ENCODE peak calls at places on chromosomes 6 and 20, in nine cellular contexts. P is aorta; Y is A549; I is tibial nerve; L is CD8-positive, alpha-beta T cell; R is tibial artery; Z is CD4-positive, CD25-positive, alpha-beta regulatory T cell; W is small intestine; J is esophagus squamous epithelium. V is an unnamed sample. For H3K4me1 and H3K9me3, the result is how much of the 10 kb centered on the place peaks cover.

GRCh38 chr20:51360451-51361230 is 181.9 kb downstream of the NFATC2 start:
- DNase-seq in P (peak), Y (peak), I (no peak), L (no peak), R (no peak), Z (no peak), W (no peak), J (no peak), V (no peak)

GRCh38 chr20:42572320-42573016 is 617.2 kb downstream of the PTPRT start:
- DNase-seq in P (no peak), Y (no peak), I (no peak), L (no peak), R (no peak), Z (no peak), W (peak), J (no peak), V (no peak)

GRCh38 chr20:36861875-36862801 is 13.8 kb upstream of the TLDC2 start:
- DNase-seq in P (peak), Y (peak), I (peak), L (no peak), R (peak), Z (no peak), W (no peak), J (no peak), V (peak)

GRCh38 chr20:23570178-23570577 is 1.9 kb upstream of the CST9L start:
- DNase-seq in P (no peak), Y (no peak), I (no peak), L (no peak), R (no peak), Z (no peak), W (no peak), J (no peak), V (no peak)

GRCh38 chr6:87065117-87065516 is 29.8 kb downstream of the CGA start:
- DNase-seq in P (no peak), Y (no peak), I (no peak), L (no peak), R (no peak), Z (no peak), W (no peak), J (no peak), V (no peak)

GRCh38 chr6:131966443-131966842 is 15.3 kb upstream of the CCN2 start:
- DNase-seq in P (no peak), Y (no peak), I (no peak), L (no peak), R (no peak), Z (no peak), W (no peak), J (no peak), V (peak)

GRCh38 chr6:137933696-137934095 is 66.6 kb downstream of the TNFAIP3 start:
- DNase-seq in P (peak), Y (no peak), I (peak), L (no peak), R (peak), Z (no peak), W (no peak), J (no peak), V (no peak)

GRCh38 chr6:68087399-68088133 is 547.5 kb upstream of the ADGRB3 start:
- DNase-seq in P (no peak), Y (no peak), I (no peak), L (no peak), R (no peak), Z (peak), W (no peak), J (no peak), V (no peak)

GRCh38 chr6:136069119-136069518 is 181.0 kb downstream of the MTFR2 start:
- DNase-seq in P (no peak), Y (peak), I (no peak), L (no peak), R (no peak), Z (no peak), W (no peak), J (no peak), V (no peak)

GRCh38 chr6:142960098-142960497 is 15.1 kb upstream of the HIVEP2 start:
- DNase-seq in P (no peak), Y (no peak), I (no peak), L (no peak), R (no peak), Z (no peak), W (no peak), J (no peak), V (no peak)

GRCh38 chr6:13280253-13280652 is 48.1 kb downstream of the TBC1D7 start:
- DNase-seq in P (no peak), Y (no peak), I (no peak), L (no peak), R (no peak), Z (no peak), W (no peak), J (no peak), V (no peak)

GRCh38 chr6:112382778-112383177 is 35.6 kb downstream of the RFPL4B start:
- DNase-seq in P (no peak), Y (no peak), I (no peak), L (no peak), R (no peak), Z (no peak), W (no peak), J (no peak), V (no peak)

GRCh38 chr6:52098649-52099184 is 11.3 kb upstream of the PKHD1 start:
- DNase-seq in P (no peak), Y (no peak), I (no peak), L (no peak), R (no peak), Z (no peak), W (no peak), J (no peak), V (no peak)

GRCh38 chr6:134515976-134516375 is 198.1 kb upstream of the SGK1 start:
- DNase-seq in P (no peak), Y (no peak), I (no peak), L (no peak), R (no peak), Z (no peak), W (no peak), J (no peak), V (no peak)
- H3K4me1 ChIP-seq in P (under half), Y (half or more), I (under half), L (under half), R (under half), Z (under half), W (under half), J (under half), V (under half)

GRCh38 chr6:76166874-76167273 is 94.4 kb upstream of the IMPG1 start:
- DNase-seq in P (no peak), Y (no peak), I (no peak), L (no peak), R (no peak), Z (no peak), W (no peak), J (no peak), V (no peak)

GRCh38 chr6:76162811-76163210 is 90.3 kb upstream of the IMPG1 start:
- DNase-seq in P (no peak), Y (no peak), I (no peak), L (no peak), R (no peak), Z (no peak), W (no peak), J (no peak), V (no peak)

GRCh38 chr6:76166297-76166696 is 93.8 kb upstream of the IMPG1 start:
- DNase-seq in P (no peak), Y (no peak), I (no peak), L (no peak), R (no peak), Z (no peak), W (no peak), J (no peak), V (no peak)

GRCh38 chr6:76165471-76166221 is 93.2 kb upstream of the IMPG1 start:
- DNase-seq in P (no peak), Y (no peak), I (no peak), L (no peak), R (no peak), Z (no peak), W (no peak), J (no peak), V (no peak)
- H3K9me3 ChIP-seq in P (under half), Y (under half), I (under half), L (under half), R (under half), Z (under half), W (under half), J (under half), V (under half)

DNA sequence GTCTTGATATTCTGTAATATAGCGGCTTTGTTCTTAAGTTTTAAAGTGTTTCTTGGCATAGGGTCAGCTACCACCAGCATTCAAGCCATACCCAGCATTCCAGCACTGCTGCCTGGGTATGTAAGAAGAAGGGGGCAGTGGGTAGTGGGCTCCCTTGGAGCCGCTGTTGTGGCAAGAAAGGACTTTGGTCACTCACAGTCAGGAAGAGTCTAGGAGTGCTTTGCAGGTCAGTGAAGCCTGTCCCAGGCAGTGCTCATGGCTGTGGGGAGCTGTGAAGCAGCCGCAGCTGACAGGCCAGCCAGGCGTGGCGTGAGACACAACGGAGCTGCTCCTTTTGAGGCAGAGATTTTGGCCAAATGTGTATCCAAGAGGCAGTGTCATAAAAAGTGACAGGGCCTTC is 512.0 kb downstream of the CDKAL1 start:
- DNase-seq in P (no peak), Y (no peak), I (no peak), L (no peak), R (no peak), Z (no peak), W (no peak), J (no peak), V (peak)
- H3K27ac ChIP-seq in P (no peak), Y (peak), I (no peak), L (no peak), R (no peak), Z (no peak), W (no peak), J (no peak), V (no peak)

GRCh38 chr20:33824852-33825251 is 13.7 kb downstream of the CHMP4B start:
- DNase-seq in P (no peak), Y (no peak), I (no peak), L (no peak), R (no peak), Z (no peak), W (no peak), J (no peak), V (no peak)

GRCh38 chr20:33827109-33827508 is 16.0 kb downstream of the CHMP4B start:
- DNase-seq in P (no peak), Y (no peak), I (no peak), L (no peak), R (no peak), Z (no peak), W (no peak), J (no peak), V (no peak)

GRCh38 chr20:33826270-33826897 is 15.2 kb downstream of the CHMP4B start:
- DNase-seq in P (no peak), Y (no peak), I (no peak), L (no peak), R (no peak), Z (no peak), W (no peak), J (no peak), V (no peak)

GRCh38 chr20:33827629-33828325 is 16.6 kb downstream of the CHMP4B start:
- DNase-seq in P (no peak), Y (no peak), I (no peak), L (no peak), R (no peak), Z (no peak), W (no peak), J (no peak), V (no peak)

DNA sequence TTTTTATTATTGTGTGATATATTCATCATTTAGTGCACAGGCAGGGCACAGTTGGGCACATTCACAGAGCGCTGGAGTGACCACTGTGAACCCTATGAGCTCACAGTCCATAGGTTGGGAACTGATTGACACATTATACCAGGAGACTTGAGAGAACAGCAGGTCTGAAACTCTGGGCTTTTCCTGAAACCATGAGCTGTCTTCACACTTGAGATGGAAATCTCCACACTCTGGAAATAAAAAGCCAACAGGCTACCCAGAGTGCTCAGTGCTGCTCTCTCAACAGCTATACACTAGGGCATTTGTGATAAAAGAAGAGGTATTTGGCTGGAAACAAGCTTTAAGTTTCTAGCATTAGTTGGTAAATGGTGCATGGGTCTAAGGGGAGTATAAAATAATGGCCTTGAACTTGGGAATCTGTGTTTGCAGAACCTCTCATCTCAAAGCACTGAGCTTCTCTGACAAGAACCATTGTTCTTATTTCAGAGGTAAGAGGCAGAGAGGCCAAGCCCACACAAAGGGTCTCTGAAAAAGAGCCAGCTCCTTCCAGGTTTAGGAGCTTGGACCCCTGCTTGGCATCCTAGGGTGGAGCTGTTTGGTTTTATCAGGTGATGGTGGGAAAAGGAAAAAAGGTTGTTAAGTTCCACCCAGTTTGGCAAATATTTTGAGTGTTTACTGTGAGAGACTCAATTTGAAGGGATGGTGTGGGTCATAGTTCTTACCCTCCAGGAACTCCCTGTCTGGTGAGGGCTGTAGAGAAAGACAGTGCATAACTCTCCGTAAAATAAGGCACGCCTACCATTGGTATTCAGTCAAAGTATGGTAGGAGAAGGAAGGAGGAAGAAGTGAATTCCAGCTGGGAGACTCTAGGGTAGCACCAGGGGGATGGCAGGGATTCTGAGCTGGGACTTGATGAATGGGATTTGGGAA is 14.5 kb downstream of the CHMP4B start:
- DNase-seq in P (no peak), Y (no peak), I (no peak), L (no peak), R (no peak), Z (no peak), W (peak), J (no peak), V (no peak)
- H3K4me1 ChIP-seq in P (under half), Y (under half), I (under half), L (under half), R (half or more), Z (under half), W (under half), J (under half), V (half or more)

DNA sequence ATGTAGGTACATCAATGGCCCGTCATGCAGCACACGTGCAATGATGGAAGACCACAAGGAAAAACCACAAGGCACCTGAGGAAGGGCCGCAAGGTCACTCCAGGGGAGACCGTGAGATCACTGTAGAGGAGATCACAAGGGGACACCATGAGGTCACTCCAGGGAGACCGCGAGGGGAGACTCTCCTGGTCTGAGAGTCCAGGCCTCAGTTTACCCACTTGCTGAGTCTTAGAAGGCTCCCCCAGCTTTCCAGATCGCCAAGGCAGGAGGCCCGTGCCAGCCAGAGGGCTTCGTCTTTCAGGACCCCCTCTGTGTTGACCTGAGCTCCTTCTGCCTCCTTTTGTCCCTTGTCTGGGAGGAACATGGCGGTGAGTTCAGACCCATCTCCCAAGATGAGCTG is 232.2 kb downstream of the ERMARD start:
- DNase-seq in P (peak), Y (no peak), I (no peak), L (no peak), R (peak), Z (no peak), W (no peak), J (no peak), V (no peak)
- H3K9me3 ChIP-seq in P (under half), Y (under half), I (under half), L (under half), R (under half), Z (under half), W (under half), J (under half), V (under half)

V was measured in thyroid gland.